ENCODE peak calls at places on chromosomes 4 and X, in four cellular contexts. A is NT2/D1, N is fibroblast of lung, K is right lobe of liver. T is an unnamed sample.
A peak's percentile ranks its signal among the peaks of the same experiment; 100 is the strongest.

GRCh38 chrX:119690921-119691716 is 1.8 kb downstream of the SEPTIN6 start:
- DNase-seq in K (peak; percentile 72), A (no peak), N (peak; percentile 42), T (no peak)

GRCh38 chrX:74015379-74016019 is 288.5 kb upstream of the ZCCHC13 start:
- DNase-seq in A (peak; percentile 72), N (peak; percentile 75), K (peak; percentile 59), T (peak; percentile 73)

GRCh38 chr4:27245216-27245615 is 384.6 kb downstream of the STIM2 start:
- DNase-seq in N (no peak), A (no peak), K (no peak), T (no peak)

GRCh38 chrX:39396358-39396995 is 595.2 kb downstream of the MID1IP1 start:
- DNase-seq in N (no peak), A (no peak), K (no peak), T (no peak)

GRCh38 chr4:20652226-20652836 is 47.9 kb upstream of the PACRGL start:
- DNase-seq in K (no peak), A (no peak), N (peak; percentile 40), T (no peak)

GRCh38 chr4:105637409-105638258 is 70.9 kb downstream of the INTS12 start:
- DNase-seq in K (peak; percentile 75), N (peak; percentile 68), A (peak; percentile 39), T (peak; percentile 79)

GRCh38 chr4:76200771-76201224 is 12.8 kb downstream of the SCARB2 start:
- DNase-seq in A (no peak), N (no peak), K (peak; percentile 85), T (no peak)

GRCh38 chr4:53563824-53564223 is 27.5 kb downstream of the LNX1 start:
- DNase-seq in A (no peak), N (peak; percentile 44), K (no peak), T (no peak)

GRCh38 chr4:99723555-99724450 is 66.2 kb upstream of the C4orf54 start:
- DNase-seq in A (no peak), N (peak; percentile 87), K (peak; percentile 89), T (peak; percentile 71)

DNA sequence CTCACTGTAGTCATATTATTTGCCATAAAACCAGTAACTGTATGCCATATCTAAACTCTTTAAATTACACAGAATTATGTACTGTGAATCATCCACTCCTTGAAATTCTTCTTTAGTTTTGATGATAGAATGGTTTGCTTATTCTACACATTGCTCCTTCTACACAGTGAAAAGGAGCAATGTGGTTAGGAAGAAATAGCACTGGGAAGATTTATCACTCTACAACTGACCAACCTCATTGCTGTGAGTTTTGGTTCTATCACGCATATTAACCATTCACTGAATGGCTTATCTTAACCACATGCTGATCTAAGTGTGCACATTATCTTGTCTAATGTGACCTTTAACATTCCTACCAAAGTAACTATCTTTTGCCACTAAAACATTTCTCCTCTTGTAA is 415.7 kb upstream of the NDST4 start:
- DNase-seq in A (no peak), N (no peak), K (no peak), T (no peak)
- H3K27me3 ChIP-seq in A (no peaks in the 10 kb centered on the region), N (no peaks in the 10 kb centered on the region), K (no peaks in the 10 kb centered on the region), T (no peaks in the 10 kb centered on the region)

DNA sequence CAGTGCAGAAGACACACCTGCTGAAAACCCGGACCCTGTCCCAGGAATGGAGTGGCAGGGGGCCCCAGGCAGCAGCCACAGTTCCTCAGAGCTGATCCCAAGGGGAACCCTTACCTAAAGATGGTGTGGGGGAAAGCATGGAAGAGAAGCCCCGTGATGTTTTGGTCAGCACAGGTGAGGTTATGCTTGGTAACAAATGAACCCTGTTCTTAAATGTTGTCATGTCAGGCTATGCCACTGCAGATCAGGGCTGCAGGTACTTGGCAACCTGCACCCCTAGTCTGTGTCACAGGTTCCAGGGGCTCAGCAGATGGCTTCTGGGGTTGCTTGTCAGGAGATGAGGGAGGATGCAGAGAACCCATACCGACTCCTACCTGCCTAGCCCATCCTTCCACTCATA is 50.8 kb downstream of the ADRA2C start:
- DNase-seq in K (no peak), A (no peak), N (no peak), T (no peak)
- H3K27me3 ChIP-seq in K (no peaks in the 10 kb centered on the region), A (peaks cover 5% of the 10 kb centered on the region), N (no peaks in the 10 kb centered on the region), T (no peaks in the 10 kb centered on the region)

GRCh38 chr4:40193578-40193977 is 3.3 kb upstream of the RHOH start:
- DNase-seq in N (no peak), K (no peak), A (no peak), T (no peak)
- H3K27me3 ChIP-seq in N (no peaks in the 10 kb centered on the region), K (no peaks in the 10 kb centered on the region), A (no peaks in the 10 kb centered on the region), T (no peaks in the 10 kb centered on the region)

GRCh38 chr4:8652181-8653078 is 59.9 kb downstream of the CPZ start:
- DNase-seq in N (no peak), K (peak; percentile 40), A (no peak), T (peak; percentile 19)
- H3K27me3 ChIP-seq in N (no peaks in the 10 kb centered on the region), K (no peaks in the 10 kb centered on the region), A (peaks cover 7% of the 10 kb centered on the region), T (no peaks in the 10 kb centered on the region)

GRCh38 chr4:25031077-25031606 is 396 bp upstream of the LGI2 start:
- DNase-seq in A (no peak), N (peak; percentile 10), K (no peak), T (no peak)
- H3K27me3 ChIP-seq in A (peaks cover 45% of the 10 kb centered on the region), N (peaks cover 34% of the 10 kb centered on the region), K (no peaks in the 10 kb centered on the region), T (no peaks in the 10 kb centered on the region)

GRCh38 chr4:7628432-7628831 is 193.7 kb upstream of the PSAPL1 start:
- DNase-seq in K (no peak), N (no peak), A (no peak), T (no peak)

GRCh38 chr4:7627251-7628250 is 192.8 kb upstream of the PSAPL1 start:
- DNase-seq in N (no peak), A (no peak), K (no peak), T (no peak)

GRCh38 chr4:7630559-7631287 is 196.0 kb upstream of the PSAPL1 start:
- DNase-seq in N (peak; percentile 78), A (no peak), K (peak; percentile 70), T (no peak)

GRCh38 chr4:7631288-7631633 is 196.5 kb upstream of the PSAPL1 start:
- DNase-seq in A (no peak), N (no peak), K (no peak), T (no peak)

DNA sequence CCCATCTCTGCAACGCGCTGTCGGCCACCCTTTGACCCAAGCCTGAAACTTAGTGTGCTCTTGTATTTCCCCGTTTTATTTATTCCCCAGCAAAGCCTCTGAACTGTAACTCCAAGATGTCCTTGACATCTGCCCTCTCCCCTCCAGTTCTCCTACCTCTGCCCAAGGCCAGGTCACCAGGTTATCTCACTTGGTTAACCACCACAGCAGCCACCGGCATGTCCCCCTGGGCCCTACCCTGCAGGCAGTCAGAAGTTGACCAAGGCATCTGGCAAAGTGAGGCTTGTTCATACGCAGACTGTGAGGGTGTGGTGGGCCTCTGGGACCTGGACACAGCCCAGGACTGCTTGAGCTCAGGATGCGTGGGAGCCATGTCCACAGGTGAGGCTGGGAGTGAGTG is 195.1 kb upstream of the PSAPL1 start:
- DNase-seq in N (no peak), K (no peak), A (no peak), T (no peak)
- H3K27me3 ChIP-seq in N (no peaks in the 10 kb centered on the region), K (no peaks in the 10 kb centered on the region), A (no peaks in the 10 kb centered on the region), T (no peaks in the 10 kb centered on the region)

GRCh38 chr4:89981789-89982334 is 87.2 kb downstream of the MMRN1 start:
- DNase-seq in A (no peak), N (no peak), K (no peak), T (no peak)
- H3K27me3 ChIP-seq in A (no peaks in the 10 kb centered on the region), N (no peaks in the 10 kb centered on the region), K (no peaks in the 10 kb centered on the region), T (no peaks in the 10 kb centered on the region)

GRCh38 chr4:94763500-94763899 is 5.7 kb downstream of the BMPR1B start:
- DNase-seq in A (no peak), N (no peak), K (no peak), T (no peak)

GRCh38 chr4:94762326-94762725 is 4.6 kb downstream of the BMPR1B start:
- DNase-seq in N (no peak), K (no peak), A (no peak), T (no peak)

GRCh38 chr4:94765174-94765573 is 7.4 kb downstream of the BMPR1B start:
- DNase-seq in N (no peak), A (no peak), K (no peak), T (no peak)

GRCh38 chr4:94764069-94764468 is 6.3 kb downstream of the BMPR1B start:
- DNase-seq in A (no peak), N (no peak), K (no peak), T (no peak)

DNA sequence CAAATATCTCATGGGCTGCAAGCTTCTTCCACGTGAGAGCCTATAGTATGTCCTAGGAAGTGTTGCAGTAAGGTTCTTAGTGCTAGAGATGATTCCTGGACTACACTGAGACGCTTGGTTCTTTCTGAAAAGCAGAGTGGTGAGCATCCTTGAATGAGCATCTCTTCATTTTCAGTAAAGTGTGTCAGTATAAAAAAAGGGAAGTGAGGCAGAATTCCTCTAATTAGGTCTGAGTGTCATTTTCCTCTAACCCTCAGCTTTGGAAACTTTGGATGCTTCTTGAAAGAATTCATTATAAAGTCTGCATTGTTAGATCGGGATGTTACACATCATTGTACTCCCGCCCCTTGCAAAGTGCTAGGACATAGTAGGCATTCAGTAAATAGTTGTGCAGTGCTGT is 5.2 kb downstream of the BMPR1B start:
- DNase-seq in K (no peak), A (no peak), N (no peak), T (no peak)
- H3K27me3 ChIP-seq in K (no peaks in the 10 kb centered on the region), A (peaks cover 20% of the 10 kb centered on the region), N (peaks cover 11% of the 10 kb centered on the region), T (no peaks in the 10 kb centered on the region)

GRCh38 chrX:112313201-112313600 is 230.6 kb upstream of the TRPC5 start:
- DNase-seq in N (no peak), K (no peak), A (no peak), T (no peak)
- H3K27me3 ChIP-seq in N (no peaks in the 10 kb centered on the region), K (no peaks in the 10 kb centered on the region), A (no peaks in the 10 kb centered on the region), T (no peaks in the 10 kb centered on the region)